ENCODE peak calls at places on chromosome 10, in eight cellular contexts. Y is upper lobe of right lung; M is GM20000; K is epithelial cell of prostate; C is activated CD4-positive, alpha-beta T cell treated with anti-CD3 and anti-CD28 coated beads for 48 hours; P is osteocyte; L is A549; T is stimulated activated CD4-positive, alpha-beta T cell treated with anti-CD3 and anti-CD28 coated beads, Interleukin-15, amount 100 ng/mL, for 24 hours. E is an unnamed sample.

GRCh38 chr10:44240766-44241165 is 144.1 kb downstream of the CXCL12 start:
- DNase-seq in M (no peak), K (no peak), C (no peak), L (no peak), T (no peak), Y (no peak), P (no peak), E (no peak)

GRCh38 chr10:43046288-43046991 is 30.4 kb upstream of the RET start:
- DNase-seq in M (no peak), Y (peak), L (no peak), T (no peak), C (no peak), K (no peak), P (no peak), E (no peak)

GRCh38 chr10:90718185-90718584 is 139.7 kb downstream of the HTR7 start:
- DNase-seq in C (no peak), Y (no peak), M (no peak), L (no peak), K (no peak), P (no peak), T (no peak), E (no peak)

GRCh38 chr10:98340261-98340675 is 72.3 kb upstream of the LOXL4 start:
- DNase-seq in T (no peak), P (no peak), K (no peak), L (no peak), C (no peak), M (no peak), Y (no peak), E (no peak)

GRCh38 chr10:93319855-93320254 is 162.3 kb downstream of the MYOF start:
- DNase-seq in C (no peak), L (no peak), Y (no peak), M (no peak), K (no peak), T (no peak), P (no peak), E (no peak)

GRCh38 chr10:22335204-22335956 is 9.9 kb upstream of the SPAG6 start:
- DNase-seq in C (peak), P (no peak), M (peak), Y (peak), L (peak), K (no peak), T (peak), E (peak)

GRCh38 chr10:4053940-4054339 is 268.9 kb upstream of the KLF6 start:
- DNase-seq in Y (no peak), C (no peak), K (no peak), L (no peak), P (no peak), M (no peak), T (no peak), E (no peak)

GRCh38 chr10:119190353-119190752 is 11.7 kb upstream of the PRDX3 start:
- DNase-seq in M (no peak), Y (no peak), K (peak), C (no peak), L (peak), P (no peak), T (no peak), E (no peak)

GRCh38 chr10:71266147-71266917 is 52.7 kb upstream of the SLC29A3 start:
- DNase-seq in P (no peak), K (no peak), T (no peak), M (no peak), C (no peak), L (no peak), Y (peak), E (peak)

GRCh38 chr10:91420868-91421267 is 10.7 kb downstream of the HECTD2 start:
- DNase-seq in C (no peak), L (no peak), Y (no peak), T (no peak), M (no peak), K (no peak), P (no peak), E (no peak)

GRCh38 chr10:78194539-78195402 is 161.1 kb downstream of the RPS24 start:
- DNase-seq in P (no peak), T (no peak), L (no peak), C (no peak), K (no peak), Y (no peak), M (no peak), E (peak)

GRCh38 chr10:102431452-102432124 is 786 bp downstream of the CUEDC2 start:
- DNase-seq in L (no peak), M (no peak), T (peak), P (no peak), C (no peak), Y (no peak), K (no peak), E (peak)

GRCh38 chr10:3925184-3925583 is 140.2 kb upstream of the KLF6 start:
- DNase-seq in T (no peak), M (no peak), P (no peak), K (no peak), L (no peak), Y (no peak), C (no peak), E (no peak)

GRCh38 chr10:48205918-48206317 is 68.6 kb downstream of the FRMPD2 start:
- DNase-seq in Y (no peak), C (no peak), K (no peak), M (no peak), T (no peak), L (no peak), P (no peak), E (no peak)

GRCh38 chr10:84537447-84537931 is 209.1 kb downstream of the CCSER2 start:
- DNase-seq in P (no peak), Y (no peak), T (peak), L (peak), M (peak), C (peak), K (no peak), E (peak)

GRCh38 chr10:26334932-26335573 is 103.1 kb upstream of the APBB1IP start:
- DNase-seq in C (peak), L (peak), T (peak), M (peak), Y (no peak), K (peak), P (no peak), E (peak)

GRCh38 chr10:133151528-133151927 is 8.5 kb upstream of the KNDC1 start:
- DNase-seq in C (no peak), T (no peak), M (no peak), L (no peak), P (no peak), Y (no peak), K (no peak), E (no peak)

GRCh38 chr10:43751646-43752045 is 103.0 kb upstream of the ZNF32 start:
- DNase-seq in Y (no peak), L (no peak), P (no peak), C (no peak), T (no peak), M (no peak), K (no peak), E (no peak)

GRCh38 chr10:12733271-12733670 is 268.2 kb downstream of the CCDC3 start:
- DNase-seq in L (no peak), K (no peak), P (no peak), Y (no peak), C (no peak), M (no peak), T (no peak), E (no peak)

GRCh38 chr10:65470986-65471385 is 1454.8 kb upstream of the LRRTM3 start:
- DNase-seq in Y (no peak), T (no peak), L (no peak), M (no peak), C (no peak), P (no peak), K (no peak), E (no peak)

GRCh38 chr10:11743461-11744338 is 1.5 kb downstream of the ECHDC3 start:
- DNase-seq in M (no peak), T (no peak), C (no peak), K (no peak), P (no peak), L (no peak), Y (no peak), E (no peak)

GRCh38 chr10:11684717-11685645 is 57.2 kb upstream of the ECHDC3 start:
- DNase-seq in M (peak), K (peak), L (peak), C (peak), P (no peak), T (peak), Y (peak), E (peak)

GRCh38 chr10:124690971-124691370 is 53.2 kb downstream of the FAM53B start:
- DNase-seq in T (no peak), P (no peak), C (no peak), Y (no peak), K (no peak), L (no peak), M (no peak), E (no peak)

GRCh38 chr10:79447911-79448731 is 2.7 kb upstream of the ZCCHC24 start:
- DNase-seq in L (no peak), Y (peak), M (no peak), T (no peak), C (no peak), K (no peak), P (no peak), E (no peak)

GRCh38 chr10:43214071-43214955 is 52.6 kb downstream of the RASGEF1A start:
- DNase-seq in M (no peak), P (no peak), T (no peak), K (no peak), L (peak), Y (no peak), C (no peak), E (no peak)

GRCh38 chr10:1552881-1553595 is 184.3 kb downstream of the ADARB2 start:
- DNase-seq in P (no peak), K (no peak), T (no peak), L (no peak), Y (no peak), C (no peak), M (no peak), E (no peak)

GRCh38 chr10:97278491-97278989 is 13.9 kb downstream of the ARHGAP19 start:
- DNase-seq in C (no peak), Y (no peak), P (no peak), L (peak), K (no peak), M (peak), T (no peak), E (peak)

GRCh38 chr10:58173391-58173790 is 94.3 kb downstream of the IPMK start:
- DNase-seq in C (no peak), P (no peak), K (no peak), L (no peak), T (no peak), M (no peak), Y (no peak), E (no peak)

GRCh38 chr10:98205351-98205750 is 62.6 kb downstream of the LOXL4 start:
- DNase-seq in L (no peak), T (no peak), C (no peak), K (no peak), M (no peak), P (no peak), Y (no peak), E (no peak)

GRCh38 chr10:69425513-69426298 is 9.0 kb upstream of the TACR2 start:
- DNase-seq in P (no peak), M (no peak), K (peak), T (no peak), C (peak), L (no peak), Y (no peak), E (no peak)

GRCh38 chr10:105146436-105146835 is 505.3 kb downstream of the SORCS3 start:
- DNase-seq in K (no peak), T (no peak), L (no peak), P (no peak), M (no peak), Y (no peak), C (no peak), E (no peak)

GRCh38 chr10:48498940-48499510 is 105.8 kb downstream of the ARHGAP22 start:
- DNase-seq in K (no peak), C (no peak), P (peak), L (no peak), T (no peak), Y (no peak), M (no peak), E (no peak)

E was measured in erythroblast.